ENCODE peak calls at places on chromosome 19, in ten cellular contexts. V is GM12891; Y is neural crest cell; S is Ammon's horn; B is ureter; A is CD4-positive, alpha-beta memory T cell; F is HFFc6; E is stomach; Z is AG04450; O is GDM1. X is an unnamed sample.

GRCh38 chr19:8487137-8487851 is 15.1 kb downstream of the PRAM1 start:
- DNase-seq in B (no peak), S (peak), Y (no peak), O (peak), A (peak), E (no peak), V (no peak), Z (no peak), F (no peak), X (peak)

GRCh38 chr19:6776999-6777398 is 4.5 kb downstream of the VAV1 start:
- DNase-seq in O (no peak), V (no peak), E (no peak), A (no peak), Y (no peak), Z (no peak), F (no peak), S (no peak), B (no peak), X (no peak)

GRCh38 chr19:34601071-34601470 is 75.9 kb downstream of the SCGB2B2 start:
- DNase-seq in O (no peak), B (no peak), V (no peak), A (no peak), Z (no peak), E (no peak), S (no peak), Y (no peak), F (no peak), X (no peak)

GRCh38 chr19:7386308-7386707 is 37.6 kb downstream of the ARHGEF18 start:
- DNase-seq in O (no peak), S (no peak), Y (no peak), V (no peak), A (no peak), E (no peak), F (no peak), B (no peak), Z (no peak), X (no peak)

GRCh38 chr19:6580313-6580712 is 10.6 kb downstream of the CD70 start:
- DNase-seq in S (no peak), A (no peak), B (no peak), F (peak), Y (no peak), O (no peak), E (no peak), V (no peak), Z (no peak), X (no peak)

GRCh38 chr19:5792224-5792623 is 1.3 kb upstream of the DUS3L start:
- DNase-seq in V (no peak), F (no peak), E (no peak), A (no peak), Z (no peak), B (no peak), Y (no peak), O (no peak), S (no peak), X (no peak)

GRCh38 chr19:49282184-49282583 is 42.8 kb downstream of the SLC6A16 start:
- DNase-seq in B (no peak), E (no peak), O (no peak), V (no peak), A (no peak), Z (no peak), Y (no peak), F (no peak), S (no peak), X (no peak)

GRCh38 chr19:17248011-17248776 is 2.5 kb upstream of the NR2F6 start:
- DNase-seq in E (peak), B (no peak), A (no peak), S (no peak), O (no peak), V (no peak), Y (peak), Z (no peak), F (no peak), X (no peak)

GRCh38 chr19:50822661-50823208 is 852 bp downstream of the KLK1 start:
- DNase-seq in A (no peak), O (no peak), Z (no peak), S (no peak), F (no peak), Y (no peak), V (no peak), E (no peak), B (no peak), X (no peak)

GRCh38 chr19:11446652-11447301 is 11.3 kb downstream of the PRKCSH start:
- DNase-seq in S (peak), O (no peak), A (peak), Y (peak), V (peak), Z (no peak), B (no peak), F (no peak), E (peak), X (peak)

GRCh38 chr19:58274771-58275199 is 4.0 kb upstream of the ZNF8 start:
- DNase-seq in O (no peak), E (no peak), Y (no peak), S (peak), F (no peak), B (no peak), Z (no peak), A (no peak), V (no peak), X (no peak)

GRCh38 chr19:47228168-47228936 is 2.6 kb downstream of the BBC3 start:
- DNase-seq in Z (no peak), B (peak), F (peak), E (peak), A (peak), V (no peak), O (no peak), S (no peak), Y (no peak), X (peak)

GRCh38 chr19:7926021-7926726 is at the start of gene CTXN1:
- DNase-seq in O (peak), A (peak), Z (no peak), S (peak), E (peak), F (no peak), Y (peak), V (peak), B (no peak), X (peak)

GRCh38 chr19:55342044-55342531 is 2.4 kb downstream of the KMT5C start:
- DNase-seq in F (no peak), B (no peak), O (no peak), Z (no peak), S (no peak), E (no peak), V (no peak), A (no peak), Y (no peak), X (no peak)

GRCh38 chr19:48630289-48631036 is 6.7 kb downstream of the DBP start:
- DNase-seq in E (peak), V (no peak), S (no peak), Y (no peak), B (peak), A (no peak), F (no peak), Z (no peak), O (no peak), X (no peak)

GRCh38 chr19:41233748-41234240 is 14.8 kb downstream of the AXL start:
- DNase-seq in Z (no peak), E (no peak), A (no peak), S (peak), F (no peak), O (no peak), V (no peak), B (no peak), Y (no peak), X (peak)

GRCh38 chr19:33052352-33052972 is 12.2 kb downstream of the RHPN2 start:
- DNase-seq in E (peak), Y (no peak), A (no peak), V (no peak), S (no peak), B (peak), O (no peak), F (peak), Z (no peak), X (peak)

GRCh38 chr19:10113964-10114650 is 2.6 kb downstream of the P2RY11 start:
- DNase-seq in O (no peak), F (no peak), Z (no peak), A (peak), S (no peak), B (no peak), E (no peak), V (no peak), Y (no peak), X (peak)

GRCh38 chr19:15418112-15418587 is 638 bp downstream of the AKAP8L start:
- DNase-seq in F (no peak), E (no peak), S (no peak), B (peak), V (no peak), O (no peak), Y (no peak), Z (no peak), A (no peak), X (no peak)

GRCh38 chr19:10471909-10472308 is 31.2 kb downstream of the KEAP1 start:
- DNase-seq in F (peak), Z (no peak), A (no peak), V (no peak), S (no peak), B (no peak), Y (no peak), E (no peak), O (no peak), X (peak)

GRCh38 chr19:14350302-14350701 is 30.9 kb upstream of the ADGRE5 start:
- DNase-seq in Y (no peak), V (no peak), Z (no peak), E (no peak), O (no peak), A (no peak), F (no peak), S (no peak), B (no peak), X (no peak)

GRCh38 chr19:1250374-1251232 is 2.2 kb downstream of the MIDN start:
- DNase-seq in O (peak), F (no peak), E (no peak), B (peak), Y (peak), Z (no peak), A (peak), S (peak), V (no peak), X (peak)

X was measured in KBM-7.